ENCODE peak calls at places on chromosome 9, in six cellular contexts. G is brain microvascular endothelial cell, K is NCI-H2081, L is HepG2, C is AG10803, T is epithelial cell of esophagus. M is an unnamed sample.

GRCh38 chr9:110738982-110739381 is 70.4 kb downstream of the MUSK start:
- DNase-seq in L (no peak), G (peak), C (no peak), K (no peak), T (peak), M (no peak)

GRCh38 chr9:104090578-104090977 is 3.5 kb upstream of the SMC2 start:
- DNase-seq in L (no peak), T (no peak), K (peak), C (no peak), G (no peak), M (no peak)

GRCh38 chr9:106019017-106019692 is 324.8 kb downstream of the TMEM38B start:
- DNase-seq in T (no peak), C (no peak), K (no peak), G (no peak), L (peak), M (peak)

GRCh38 chr9:71725590-71726338 is 42.5 kb downstream of the CEMIP2 start:
- DNase-seq in C (peak), G (peak), L (peak), T (peak), K (peak), M (peak)

GRCh38 chr9:99807276-99807852 is 14.3 kb upstream of the NR4A3 start:
- DNase-seq in C (peak), G (peak), K (peak), L (peak), T (peak), M (peak)

GRCh38 chr9:121837113-121838010 is 185.9 kb downstream of the DAB2IP start:
- DNase-seq in K (no peak), C (no peak), T (no peak), G (no peak), L (no peak), M (no peak)

GRCh38 chr9:89191004-89191403 is 12.4 kb upstream of the SHC3 start:
- DNase-seq in K (no peak), C (no peak), T (no peak), G (no peak), L (peak), M (no peak)

GRCh38 chr9:130549093-130549735 is 30.2 kb upstream of the FUBP3 start:
- DNase-seq in C (no peak), T (peak), G (no peak), L (peak), K (no peak), M (peak)

GRCh38 chr9:115808108-115808507 is 345.5 kb upstream of the PAPPA start:
- DNase-seq in K (no peak), L (no peak), C (no peak), G (no peak), T (peak), M (no peak)

GRCh38 chr9:4293293-4293931 is 6.5 kb downstream of the GLIS3 start:
- DNase-seq in G (peak), K (no peak), L (no peak), C (peak), T (peak), M (no peak)

GRCh38 chr9:130286781-130287428 is 21.3 kb downstream of the HMCN2 start:
- DNase-seq in L (no peak), K (no peak), T (no peak), C (no peak), G (no peak), M (no peak)

GRCh38 chr9:128495804-128496417 is 8.6 kb upstream of the GLE1 start:
- DNase-seq in G (no peak), C (no peak), K (no peak), L (peak), T (peak), M (no peak)

GRCh38 chr9:128807827-128808226 is 10.5 kb upstream of the ENDOG start:
- DNase-seq in L (no peak), C (no peak), K (no peak), T (no peak), G (no peak), M (no peak)

M was measured in NCI-H1417.